ENCODE peak calls at places on chromosomes 11 and 22, in four cellular contexts. One of them, this sample, is unnamed. For H3K9me2, the result is how much of the 10 kb centered on the place peaks cover.

GRCh38 chr11:15967166-15967565 is 389.2 kb downstream of the SOX6 start:
- DNase-seq in PC-3: peak
- DNase-seq in hepatocyte: peak
- DNase-seq in GM23338: peak
- DNase-seq in this sample: no peak

GRCh38 chr11:71139516-71140205 is 112.7 kb downstream of the SHANK2 start:
- DNase-seq in PC-3: no peak
- DNase-seq in hepatocyte: peak
- DNase-seq in GM23338: no peak
- DNase-seq in this sample: peak

GRCh38 chr22:34414467-34415440 is 494.5 kb upstream of the LARGE1 start:
- DNase-seq in PC-3: peak
- DNase-seq in hepatocyte: peak
- DNase-seq in GM23338: peak
- DNase-seq in this sample: peak

GRCh38 chr11:129724866-129725265 is 90.8 kb upstream of the TMEM45B start:
- DNase-seq in PC-3: peak
- DNase-seq in hepatocyte: no peak
- DNase-seq in GM23338: no peak
- DNase-seq in this sample: no peak

GRCh38 chr22:46777609-46777970 is 15.1 kb downstream of the TBC1D22A start:
- DNase-seq in PC-3: no peak
- DNase-seq in hepatocyte: no peak
- DNase-seq in GM23338: no peak
- DNase-seq in this sample: no peak

GRCh38 chr11:103842795-103843194 is 193.6 kb upstream of the DDI1 start:
- DNase-seq in PC-3: no peak
- DNase-seq in hepatocyte: no peak
- DNase-seq in GM23338: no peak
- DNase-seq in this sample: peak

GRCh38 chr11:75291741-75292140 is 51.2 kb downstream of the TPBGL start:
- DNase-seq in PC-3: no peak
- DNase-seq in hepatocyte: no peak
- DNase-seq in GM23338: no peak
- DNase-seq in this sample: no peak

GRCh38 chr11:43532046-43532445 is 148.5 kb upstream of the HSD17B12 start:
- DNase-seq in PC-3: no peak
- DNase-seq in hepatocyte: no peak
- DNase-seq in GM23338: no peak
- DNase-seq in this sample: no peak

GRCh38 chr11:75413864-75414263 is 14.5 kb downstream of the RPS3 start:
- DNase-seq in PC-3: no peak
- DNase-seq in hepatocyte: no peak
- DNase-seq in GM23338: no peak
- DNase-seq in this sample: no peak

GRCh38 chr11:80320765-80321164 is 879.9 kb upstream of the TENM4 start:
- DNase-seq in PC-3: peak
- DNase-seq in hepatocyte: no peak
- DNase-seq in GM23338: peak
- DNase-seq in this sample: no peak

GRCh38 chr11:94402355-94402754 is 1.1 kb upstream of the GPR83 start:
- DNase-seq in PC-3: peak
- DNase-seq in hepatocyte: no peak
- DNase-seq in GM23338: no peak
- DNase-seq in this sample: peak

GRCh38 chr22:24069721-24070120 is 58.6 kb downstream of the CABIN1 start:
- DNase-seq in PC-3: no peak
- DNase-seq in hepatocyte: no peak
- DNase-seq in GM23338: no peak
- DNase-seq in this sample: no peak

GRCh38 chr11:6693342-6694228 is 10.4 kb upstream of the MRPL17 start:
- DNase-seq in PC-3: peak
- DNase-seq in hepatocyte: no peak
- DNase-seq in GM23338: no peak
- DNase-seq in this sample: peak

GRCh38 chr11:115141715-115142114 is 362.5 kb downstream of the CADM1 start:
- DNase-seq in PC-3: no peak
- DNase-seq in hepatocyte: no peak
- DNase-seq in GM23338: no peak
- DNase-seq in this sample: no peak

GRCh38 chr22:26471522-26471921 is 12.1 kb downstream of the HPS4 start:
- DNase-seq in PC-3: peak
- DNase-seq in hepatocyte: peak
- DNase-seq in GM23338: no peak
- DNase-seq in this sample: peak

GRCh38 chr11:68990995-68991780 is 10.4 kb upstream of the MRGPRD start:
- DNase-seq in PC-3: no peak
- DNase-seq in hepatocyte: no peak
- DNase-seq in GM23338: no peak
- DNase-seq in this sample: no peak

GRCh38 chr22:19203839-19204238 is 25.3 kb upstream of the SLC25A1 start:
- DNase-seq in PC-3: no peak
- DNase-seq in hepatocyte: no peak
- DNase-seq in GM23338: no peak
- DNase-seq in this sample: no peak

GRCh38 chr11:35781342-35782171 is 119.0 kb downstream of the TRIM44 start:
- DNase-seq in PC-3: peak
- DNase-seq in hepatocyte: no peak
- DNase-seq in GM23338: no peak
- DNase-seq in this sample: peak

GRCh38 chr22:22408731-22409696 is 99.5 kb downstream of the ZNF280B start:
- DNase-seq in PC-3: peak
- DNase-seq in hepatocyte: peak
- DNase-seq in GM23338: peak
- DNase-seq in this sample: peak

GRCh38 chr22:25025586-25025985 is 73.1 kb downstream of the KIAA1671 start:
- DNase-seq in PC-3: no peak
- DNase-seq in hepatocyte: no peak
- DNase-seq in GM23338: no peak
- DNase-seq in this sample: no peak

GRCh38 chr22:37198290-37199102 is 10.4 kb upstream of the C1QTNF6 start:
- DNase-seq in PC-3: peak
- DNase-seq in hepatocyte: peak
- DNase-seq in GM23338: peak
- DNase-seq in this sample: peak

DNA sequence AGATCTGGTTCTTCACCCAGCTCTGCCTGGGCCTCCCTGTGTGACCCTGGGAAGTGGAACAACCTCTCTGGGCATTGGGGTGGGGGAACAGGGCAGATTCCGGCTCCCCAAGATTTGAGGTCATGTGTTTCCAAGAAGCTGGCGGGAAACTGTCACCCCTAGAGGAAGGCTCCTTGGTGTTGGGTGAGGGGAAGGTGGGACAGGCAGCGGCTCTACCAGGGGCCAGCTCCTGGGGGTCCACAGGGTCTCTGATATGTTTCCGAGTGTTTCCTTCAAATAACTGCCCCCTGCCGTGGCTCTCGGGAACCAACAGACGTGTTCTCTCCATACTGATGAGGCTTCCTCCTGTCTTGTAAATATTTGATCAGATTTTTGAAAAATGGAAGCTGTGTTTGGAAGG is 78.5 kb downstream of the MPPED1 start:
- DNase-seq in PC-3: no peak
- DNase-seq in hepatocyte: no peak
- DNase-seq in GM23338: no peak
- DNase-seq in this sample: no peak
- H3K9me2 ChIP-seq in PC-3: under half
- H3K9me2 ChIP-seq in hepatocyte: under half
- H3K9me2 ChIP-seq in GM23338: under half
- H3K9me2 ChIP-seq in this sample: under half

GRCh38 chr11:33778682-33779081 is 4.4 kb upstream of the FBXO3 start:
- DNase-seq in PC-3: no peak
- DNase-seq in hepatocyte: peak
- DNase-seq in GM23338: peak
- DNase-seq in this sample: peak
- TF ChIP-seq EZH2 in PC-3: no peak
- TF ChIP-seq EZH2 in hepatocyte: no peak
- TF ChIP-seq EZH2 in GM23338: no peak
- TF ChIP-seq EZH2 in this sample: no peak

GRCh38 chr11:64321533-64321932 is 3.6 kb downstream of the PRDX5 start:
- DNase-seq in PC-3: peak
- DNase-seq in hepatocyte: peak
- DNase-seq in GM23338: no peak
- DNase-seq in this sample: no peak
- TF ChIP-seq EZH2phosphoT487 in PC-3: no peak
- TF ChIP-seq EZH2phosphoT487 in hepatocyte: no peak
- TF ChIP-seq EZH2phosphoT487 in GM23338: no peak
- TF ChIP-seq EZH2phosphoT487 in this sample: no peak

GRCh38 chr22:20423636-20424511 is 13.8 kb downstream of the SCARF2 start:
- DNase-seq in PC-3: no peak
- DNase-seq in hepatocyte: peak
- DNase-seq in GM23338: no peak
- DNase-seq in this sample: no peak
- H3K9me2 ChIP-seq in PC-3: under half
- H3K9me2 ChIP-seq in hepatocyte: under half
- H3K9me2 ChIP-seq in GM23338: under half
- H3K9me2 ChIP-seq in this sample: under half

DNA sequence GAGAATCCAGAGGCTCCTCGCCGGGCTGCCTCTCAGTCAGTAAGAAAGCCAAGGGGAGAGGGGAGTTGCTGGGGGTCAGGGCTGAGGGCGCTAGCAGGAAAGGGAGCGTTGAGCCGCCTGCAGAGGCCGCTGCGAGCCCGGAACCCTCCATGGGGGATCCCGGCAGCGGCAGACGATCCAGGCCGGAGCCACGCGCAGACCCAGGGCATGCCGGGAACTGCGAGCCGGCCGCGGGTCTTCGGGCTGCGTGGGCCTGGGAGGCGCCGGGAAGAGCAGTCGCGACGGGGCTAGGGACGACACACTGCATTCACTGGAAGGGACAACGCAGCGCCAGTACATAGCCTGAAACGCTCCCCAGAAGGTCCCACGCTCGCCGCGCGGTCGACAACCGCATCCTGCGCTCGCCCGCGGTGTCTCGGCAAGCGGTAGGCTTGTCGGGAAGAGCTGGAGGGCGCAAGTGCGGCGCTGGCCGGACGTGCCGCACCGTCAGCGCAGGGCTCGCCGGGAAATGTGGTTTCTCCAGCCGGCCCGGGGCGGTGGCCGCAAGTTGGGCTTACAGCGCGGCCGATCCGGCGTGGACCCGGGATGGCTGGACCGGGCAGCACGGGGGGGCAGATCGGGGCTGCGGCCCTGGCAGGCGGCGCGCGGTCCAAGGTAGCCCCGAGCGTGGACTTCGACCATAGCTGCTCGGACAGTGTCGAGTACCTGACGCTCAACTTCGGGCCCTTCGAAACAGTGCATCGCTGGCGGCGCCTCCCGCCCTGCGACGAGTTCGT is at the start of gene LZTR1:
- DNase-seq in PC-3: peak
- DNase-seq in hepatocyte: peak
- DNase-seq in GM23338: peak
- DNase-seq in this sample: peak
- TF ChIP-seq EZH2 in PC-3: no peak
- TF ChIP-seq EZH2 in hepatocyte: no peak
- TF ChIP-seq EZH2 in GM23338: no peak
- TF ChIP-seq EZH2 in this sample: no peak

GRCh38 chr22:45212306-45212709 is 28.4 kb downstream of the KIAA0930 start:
- DNase-seq in PC-3: no peak
- DNase-seq in hepatocyte: peak
- DNase-seq in GM23338: peak
- DNase-seq in this sample: peak
- TF ChIP-seq EZH2phosphoT487 in PC-3: no peak
- TF ChIP-seq EZH2phosphoT487 in hepatocyte: no peak
- TF ChIP-seq EZH2phosphoT487 in GM23338: no peak
- TF ChIP-seq EZH2phosphoT487 in this sample: no peak

DNA sequence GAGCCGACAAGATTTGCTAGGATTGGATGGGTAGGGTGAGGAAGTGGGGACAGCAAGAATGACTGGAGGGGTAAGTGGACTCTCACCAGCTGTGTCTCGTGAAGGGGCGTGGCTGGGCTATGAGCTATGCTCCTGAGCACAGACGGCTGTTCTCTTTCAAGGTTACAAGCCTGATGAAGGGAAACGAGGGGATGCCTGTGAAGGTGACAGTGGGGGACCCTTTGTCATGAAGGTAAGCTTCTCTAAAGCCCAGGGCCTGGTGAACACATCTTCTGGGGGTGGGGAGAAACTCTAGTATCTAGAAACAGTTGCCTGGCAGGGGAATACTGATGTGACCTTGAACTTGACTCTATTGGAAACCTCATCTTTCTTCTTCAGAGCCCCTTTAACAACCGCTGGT is 19.9 kb downstream of the F2 start:
- DNase-seq in PC-3: no peak
- DNase-seq in hepatocyte: no peak
- DNase-seq in GM23338: peak
- DNase-seq in this sample: no peak
- H3K9me2 ChIP-seq in PC-3: under half
- H3K9me2 ChIP-seq in hepatocyte: under half
- H3K9me2 ChIP-seq in GM23338: under half
- H3K9me2 ChIP-seq in this sample: under half

GRCh38 chr22:48576333-48577013 is 1251.2 kb downstream of the BRD1 start:
- DNase-seq in PC-3: no peak
- DNase-seq in hepatocyte: peak
- DNase-seq in GM23338: peak
- DNase-seq in this sample: peak
- TF ChIP-seq EZH2 in PC-3: no peak
- TF ChIP-seq EZH2 in hepatocyte: peak
- TF ChIP-seq EZH2 in GM23338: no peak
- TF ChIP-seq EZH2 in this sample: no peak